ENCODE peak calls at places on chromosomes 7 and 10, in seven cellular contexts. J is GM12878, D is HEK293T, N is WTC11, P is HCT116, K is K562, B is H1. E is an unnamed sample.

GRCh38 chr10:124290095-124290795 is 128.5 kb downstream of the OAT start:
- DNase-seq in D (no peak), P (no peak), K (peak), B (no peak), J (peak), N (peak), E (no peak)

GRCh38 chr7:6258440-6259182 is 13.8 kb downstream of the CYTH3 start:
- DNase-seq in B (no peak), J (no peak), K (no peak), D (no peak), P (no peak), N (no peak), E (no peak)

GRCh38 chr7:79149831-79150230 is 303.6 kb downstream of the MAGI2 start:
- DNase-seq in P (no peak), N (no peak), D (no peak), J (no peak), K (no peak), B (no peak), E (no peak)

GRCh38 chr7:158273138-158273651 is 314.4 kb downstream of the PTPRN2 start:
- DNase-seq in J (no peak), D (no peak), K (no peak), P (no peak), N (peak), B (no peak), E (no peak)

GRCh38 chr7:142459557-142459963 is 201.7 kb upstream of the PRSS58 start:
- DNase-seq in J (no peak), N (no peak), K (peak), P (peak), D (peak), B (no peak), E (peak)

GRCh38 chr10:21602313-21602712 is 68.3 kb downstream of the MLLT10 start:
- DNase-seq in J (no peak), N (no peak), B (no peak), D (no peak), K (no peak), P (no peak), E (no peak)

GRCh38 chr10:48981310-48981907 is 41.8 kb upstream of the LRRC18 start:
- DNase-seq in J (no peak), K (peak), N (peak), P (peak), B (peak), D (peak), E (peak)

GRCh38 chr7:156560696-156561210 is 79.8 kb upstream of the RNF32 start:
- DNase-seq in N (no peak), B (no peak), P (no peak), J (no peak), K (no peak), D (no peak), E (no peak)

GRCh38 chr10:97597778-97598177 is 8.3 kb downstream of the C10orf62 start:
- DNase-seq in J (no peak), B (no peak), K (peak), N (no peak), P (no peak), D (no peak), E (peak)

GRCh38 chr7:154905615-154906014 is 97.3 kb downstream of the PAXIP1 start:
- DNase-seq in J (no peak), N (no peak), P (no peak), K (no peak), D (no peak), B (no peak), E (no peak)

GRCh38 chr10:58351616-58352578 is 17.1 kb downstream of the UBE2D1 start:
- DNase-seq in B (no peak), N (no peak), J (no peak), K (no peak), P (no peak), D (no peak), E (no peak)

GRCh38 chr7:85716353-85716752 is 529.5 kb upstream of the SEMA3D start:
- DNase-seq in B (no peak), D (no peak), J (no peak), N (no peak), P (no peak), K (no peak), E (no peak)

GRCh38 chr7:123864012-123864411 is 19.0 kb downstream of the HYAL4 start:
- DNase-seq in K (no peak), N (no peak), B (no peak), D (no peak), J (no peak), P (no peak), E (no peak)

GRCh38 chr10:114647545-114648138 is 10.4 kb downstream of the ABLIM1 start:
- DNase-seq in N (no peak), P (no peak), B (no peak), D (no peak), J (no peak), K (no peak), E (no peak)

GRCh38 chr7:116400526-116400925 is 99.0 kb upstream of the CAV2 start:
- DNase-seq in D (no peak), P (no peak), J (no peak), K (no peak), B (no peak), N (no peak), E (no peak)

GRCh38 chr7:774161-775109 is 47.4 kb upstream of the PRKAR1B start:
- DNase-seq in B (peak), P (peak), J (no peak), N (peak), D (peak), K (peak), E (no peak)

GRCh38 chr10:79241990-79242619 is 105.2 kb upstream of the PPIF start:
- DNase-seq in J (no peak), K (no peak), B (no peak), P (no peak), D (peak), N (peak), E (no peak)

GRCh38 chr10:77357611-77358010 is 280.0 kb downstream of the KCNMA1 start:
- DNase-seq in P (no peak), K (no peak), N (no peak), J (no peak), D (no peak), B (no peak), E (no peak)

GRCh38 chr7:33692956-33693355 is 212.4 kb upstream of the BMPER start:
- DNase-seq in D (no peak), P (no peak), K (no peak), J (no peak), N (no peak), B (no peak), E (no peak)

GRCh38 chr10:17287151-17287550 is 59.1 kb downstream of the VIM start:
- DNase-seq in J (no peak), D (no peak), N (no peak), P (no peak), B (no peak), K (no peak), E (no peak)

GRCh38 chr10:77959887-77960286 is 33.3 kb upstream of the DLG5 start:
- DNase-seq in P (no peak), J (no peak), B (no peak), D (no peak), K (no peak), N (no peak), E (no peak)

GRCh38 chr10:132225073-132225848 is 38.5 kb downstream of the DPYSL4 start:
- DNase-seq in D (no peak), K (no peak), P (no peak), B (no peak), N (no peak), J (no peak), E (no peak)

GRCh38 chr7:25849361-25850184 is 302.4 kb upstream of the NFE2L3 start:
- DNase-seq in D (no peak), P (no peak), N (no peak), B (no peak), K (peak), J (no peak), E (peak)

GRCh38 chr10:78768041-78768569 is 300.7 kb upstream of the ZMIZ1 start:
- DNase-seq in N (no peak), P (no peak), D (no peak), K (no peak), B (no peak), J (no peak), E (no peak)

GRCh38 chr10:14583252-14583651 is 191.4 kb downstream of the FAM107B start:
- DNase-seq in K (no peak), P (no peak), N (no peak), B (no peak), D (no peak), J (no peak), E (no peak)

GRCh38 chr10:43409385-43410109 is 561 bp upstream of the HNRNPF start:
- DNase-seq in J (no peak), K (no peak), D (no peak), B (no peak), P (no peak), N (peak), E (no peak)

GRCh38 chr7:101817031-101817929 is at the start of gene CUX1:
- DNase-seq in B (no peak), N (peak), P (no peak), K (peak), D (no peak), J (no peak), E (peak)

GRCh38 chr10:74888947-74889661 is 62.7 kb downstream of the KAT6B start:
- DNase-seq in D (no peak), K (no peak), N (no peak), B (no peak), J (no peak), P (peak), E (peak)

GRCh38 chr7:151213826-151214225 is 3.5 kb upstream of the H2BK1 start:
- DNase-seq in K (no peak), D (no peak), B (no peak), P (no peak), J (no peak), N (no peak), E (no peak)

GRCh38 chr7:138892016-138892630 is 89.1 kb downstream of the KIAA1549 start:
- DNase-seq in D (no peak), P (no peak), J (no peak), K (no peak), N (no peak), B (no peak), E (no peak)

GRCh38 chr10:87675396-87676376 is 16.0 kb downstream of the PAPSS2 start:
- DNase-seq in D (no peak), P (no peak), N (no peak), B (no peak), K (no peak), J (no peak), E (no peak)

GRCh38 chr10:63700209-63700934 is 179.2 kb downstream of the REEP3 start:
- DNase-seq in D (no peak), K (no peak), N (no peak), P (peak), J (no peak), B (no peak), E (no peak)

GRCh38 chr10:108327706-108328105 is 1163.2 kb upstream of the SORCS1 start:
- DNase-seq in B (no peak), K (no peak), J (no peak), N (no peak), D (no peak), P (no peak), E (no peak)

GRCh38 chr7:140213684-140214074 is 36.9 kb upstream of the KDM7A start:
- DNase-seq in P (no peak), K (no peak), N (no peak), D (no peak), J (peak), B (no peak), E (no peak)

GRCh38 chr10:122786269-122786668 is 59.4 kb downstream of the CUZD1 start:
- DNase-seq in B (no peak), K (peak), P (no peak), D (peak), J (no peak), N (peak), E (peak)

GRCh38 chr7:100983451-100984187 is 14.3 kb downstream of the MUC12 start:
- DNase-seq in J (no peak), D (no peak), P (peak), N (no peak), K (no peak), B (no peak), E (no peak)

GRCh38 chr10:49601857-49602256 is 8.3 kb upstream of the SLC18A3 start:
- DNase-seq in D (no peak), K (peak), P (no peak), B (no peak), J (no peak), N (no peak), E (no peak)

GRCh38 chr10:91022390-91022789 is 101.5 kb upstream of the ANKRD1 start:
- DNase-seq in P (no peak), K (no peak), B (no peak), J (no peak), D (no peak), N (no peak), E (no peak)

GRCh38 chr10:99787303-99787702 is 4.9 kb downstream of the ABCC2 start:
- DNase-seq in N (no peak), B (no peak), J (no peak), K (no peak), D (no peak), P (no peak), E (no peak)
- TF ChIP-seq SP1 in N (no peak), B (no peak), J (no peak), K (no peak), D (no peak), P (no peak), E (no peak)

DNA sequence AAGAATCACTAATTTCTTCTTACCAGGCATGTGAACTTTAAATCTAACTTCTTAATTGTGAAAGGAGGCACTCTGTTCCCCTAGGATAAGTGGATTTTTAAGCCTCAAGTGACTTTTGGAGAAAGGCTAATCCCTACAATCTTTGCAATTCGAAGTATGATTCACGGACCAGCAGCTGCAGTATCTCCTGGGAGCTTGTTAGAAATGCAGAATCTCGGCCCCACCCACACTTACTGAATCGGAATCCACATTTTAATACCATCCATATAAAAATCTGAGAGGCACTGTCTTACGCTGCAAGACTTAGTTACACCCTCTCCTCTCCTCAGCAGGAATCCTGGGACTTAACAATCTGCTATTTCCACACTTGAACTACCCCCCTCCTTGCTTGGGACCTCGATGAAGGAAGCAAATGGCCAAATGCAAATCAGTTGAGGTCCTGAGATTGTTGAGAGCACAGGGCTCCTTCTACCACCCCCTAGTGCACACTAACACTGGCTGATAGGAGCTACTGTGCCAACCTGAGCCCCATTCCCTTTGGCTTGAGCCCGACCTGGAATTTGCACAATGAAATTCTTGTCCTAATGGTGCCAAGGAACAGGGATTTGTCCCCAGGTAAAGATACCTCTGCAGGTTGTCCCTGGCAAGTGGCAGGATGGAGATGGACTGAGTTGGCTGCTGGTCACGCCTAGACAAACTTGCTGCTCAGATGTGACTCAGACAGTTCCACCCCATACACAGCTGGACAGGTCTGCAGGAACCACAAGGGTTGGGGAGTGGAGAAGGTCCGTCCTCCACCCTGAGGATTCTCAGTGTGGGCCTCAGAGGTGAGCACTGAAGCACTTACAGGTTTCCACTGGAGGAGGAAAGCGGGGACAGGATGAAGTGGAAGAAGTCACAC is 20.8 kb downstream of the ITPRIP start:
- DNase-seq in P (no peak), D (no peak), J (no peak), K (no peak), B (no peak), N (no peak), E (no peak)
- TF ChIP-seq SP1 in P (no peak), D (no peak), J (no peak), K (no peak), B (no peak), N (no peak), E (no peak)

DNA sequence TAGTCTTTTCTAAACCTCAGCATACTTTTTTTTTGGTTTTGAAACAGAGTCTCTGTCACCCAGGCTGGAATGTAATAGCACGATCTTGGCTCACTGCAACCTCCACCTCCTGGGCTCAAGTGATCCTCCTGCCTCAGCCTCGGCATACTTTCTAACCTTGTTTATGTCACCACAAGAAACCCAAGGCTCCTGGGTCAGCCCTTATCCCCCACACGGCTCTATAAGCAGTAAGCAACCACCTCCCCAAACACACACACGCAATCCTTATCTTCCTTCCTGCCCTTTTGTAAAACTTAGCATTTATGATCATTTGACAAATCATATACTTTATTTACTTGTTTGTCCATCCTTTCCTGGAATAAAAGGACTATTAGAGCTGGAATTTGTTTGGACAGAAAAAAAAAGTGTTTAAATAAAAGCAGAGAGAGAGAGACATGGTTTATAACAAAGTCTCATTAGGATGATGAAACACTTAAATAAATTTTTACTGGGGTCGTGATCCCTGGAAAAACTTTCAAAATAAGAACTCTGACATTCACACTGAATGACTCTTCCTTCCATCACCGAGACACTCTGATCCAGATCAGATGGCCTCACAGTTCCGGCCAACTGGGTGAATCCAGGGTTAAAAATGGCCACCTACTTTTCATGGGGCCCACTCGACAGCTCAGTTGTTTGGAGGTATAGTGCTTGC is 72.7 kb upstream of the PIK3CG start:
- DNase-seq in B (no peak), J (no peak), K (no peak), P (no peak), D (no peak), N (no peak), E (no peak)
- TF ChIP-seq SP1 in B (no peak), J (no peak), K (no peak), P (no peak), D (no peak), N (no peak), E (no peak)

DNA sequence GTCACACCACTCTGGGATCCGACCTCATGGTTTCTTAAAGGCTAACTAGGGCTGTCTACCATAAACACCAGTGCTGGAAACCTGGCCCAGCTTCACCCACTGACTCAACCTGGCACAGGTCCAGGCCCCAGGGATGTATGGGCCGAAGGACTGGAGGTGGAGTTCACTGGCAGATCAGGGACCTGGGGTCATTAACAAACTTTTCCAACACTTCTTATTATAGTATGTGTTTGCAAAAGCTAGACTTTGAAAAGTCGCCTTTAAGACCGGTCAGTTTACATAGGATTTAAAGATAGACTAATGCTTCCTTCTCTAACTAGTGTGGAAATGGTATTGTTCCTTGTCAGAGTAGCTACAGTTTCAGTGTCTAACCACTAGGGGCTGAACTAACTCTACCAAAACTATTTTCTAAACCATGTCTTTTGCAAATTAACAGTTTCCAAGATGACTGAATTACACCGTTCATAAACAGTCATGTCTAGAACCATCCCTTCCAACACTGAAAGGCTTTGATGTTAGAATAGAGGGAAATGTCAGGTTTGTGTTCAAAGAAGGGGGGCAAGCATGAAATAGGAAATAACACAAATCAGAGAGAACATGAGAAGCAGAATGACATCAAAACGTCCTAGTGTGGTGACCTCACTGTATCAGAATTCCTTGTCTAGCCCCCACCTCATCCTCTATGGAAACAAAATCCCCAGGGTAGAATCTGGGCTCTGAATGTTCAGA is 29.7 kb downstream of the STN1 start:
- DNase-seq in N (no peak), D (peak), B (no peak), K (peak), J (no peak), P (peak), E (peak)
- TF ChIP-seq SP1 in N (no peak), D (no peak), B (no peak), K (no peak), J (no peak), P (no peak), E (no peak)

DNA sequence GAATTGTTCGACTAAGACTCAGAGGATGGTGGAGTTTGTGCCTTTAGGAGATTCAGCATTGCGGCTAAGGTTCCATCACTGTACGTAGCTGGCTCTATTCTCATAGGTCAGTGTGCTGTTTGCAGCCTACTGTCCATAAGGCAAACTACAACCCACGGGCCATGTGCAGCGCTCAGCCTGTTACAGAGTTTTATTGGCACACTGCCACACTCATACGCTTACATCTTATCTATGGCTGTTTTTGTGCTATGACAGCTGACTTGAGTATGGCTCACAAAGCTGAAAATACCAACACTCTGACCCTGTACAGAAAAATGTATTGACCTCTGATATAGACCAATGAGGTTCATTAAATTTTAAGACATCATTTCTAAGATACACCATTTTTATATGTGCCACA is 114.5 kb downstream of the ARID5B start:
- DNase-seq in P (no peak), N (no peak), K (peak), D (peak), B (no peak), J (no peak), E (no peak)
- TF ChIP-seq SP1 in P (no peak), N (no peak), K (no peak), D (no peak), B (no peak), J (no peak), E (no peak)